ENCODE peak calls at places on chromosomes 6 and 20, in four cellular contexts. A is HepG2, G is GM12878, I is K562. N is an unnamed sample. For H3K4me1, the result is how much of the 10 kb centered on the place peaks cover.

GRCh38 chr6:161921602-161922400 is 647.9 kb upstream of the AGPAT4 start:
- DNase-seq in A (no peak), G (no peak), I (no peak), N (no peak)

GRCh38 chr6:21664263-21665081 is 70.9 kb downstream of the SOX4 start:
- DNase-seq in A (no peak), G (no peak), I (no peak), N (peak)

GRCh38 chr6:2524090-2524489 is 226.6 kb downstream of the MYLK4 start:
- DNase-seq in A (peak), G (no peak), I (peak), N (no peak)

GRCh38 chr20:17843246-17844132 is 125.1 kb downstream of the SNX5 start:
- DNase-seq in A (no peak), G (no peak), I (no peak), N (no peak)

GRCh38 chr6:88177961-88178464 is 11.9 kb upstream of the CNR1 start:
- DNase-seq in A (peak), G (peak), I (no peak), N (no peak)

GRCh38 chr6:47434372-47435253 is 43.0 kb upstream of the CD2AP start:
- DNase-seq in A (no peak), G (no peak), I (no peak), N (no peak)

GRCh38 chr6:129073651-129074419 is 190.9 kb downstream of the LAMA2 start:
- DNase-seq in A (no peak), G (no peak), I (no peak), N (no peak)

GRCh38 chr20:46230811-46231282 is 77.5 kb downstream of the CDH22 start:
- DNase-seq in A (peak), G (no peak), I (peak), N (no peak)

GRCh38 chr6:447381-448165 is 56.0 kb downstream of the IRF4 start:
- DNase-seq in A (no peak), G (no peak), I (no peak), N (no peak)

GRCh38 chr6:117613920-117614535 is 11.7 kb upstream of the GOPC start:
- DNase-seq in A (no peak), G (no peak), I (no peak), N (no peak)
- TF ChIP-seq MYC in A (no peak), G (no peak), I (no peak), N (no peak)

GRCh38 chr20:16608265-16608636 is 35.0 kb upstream of the KIF16B start:
- DNase-seq in A (no peak), G (no peak), I (no peak), N (no peak)

GRCh38 chr20:16606468-16606867 is 33.2 kb upstream of the KIF16B start:
- DNase-seq in A (no peak), G (no peak), I (no peak), N (no peak)

GRCh38 chr20:16609066-16609465 is 35.8 kb upstream of the KIF16B start:
- DNase-seq in A (no peak), G (no peak), I (no peak), N (no peak)

GRCh38 chr20:16611832-16612231 is 38.6 kb upstream of the KIF16B start:
- DNase-seq in A (no peak), G (no peak), I (no peak), N (no peak)

GRCh38 chr20:16607364-16608264 is 34.4 kb upstream of the KIF16B start:
- DNase-seq in A (peak), G (no peak), I (no peak), N (no peak)
- TF ChIP-seq JUNB in A (no peak), G (no peak), I (no peak), N (no peak)

GRCh38 chr6:3743541-3743940 is 8.0 kb downstream of the PXDC1 start:
- DNase-seq in A (no peak), G (no peak), I (no peak), N (no peak)
- H3K4me1 ChIP-seq in A (half or more), G (under half), I (under half), N (under half)

DNA sequence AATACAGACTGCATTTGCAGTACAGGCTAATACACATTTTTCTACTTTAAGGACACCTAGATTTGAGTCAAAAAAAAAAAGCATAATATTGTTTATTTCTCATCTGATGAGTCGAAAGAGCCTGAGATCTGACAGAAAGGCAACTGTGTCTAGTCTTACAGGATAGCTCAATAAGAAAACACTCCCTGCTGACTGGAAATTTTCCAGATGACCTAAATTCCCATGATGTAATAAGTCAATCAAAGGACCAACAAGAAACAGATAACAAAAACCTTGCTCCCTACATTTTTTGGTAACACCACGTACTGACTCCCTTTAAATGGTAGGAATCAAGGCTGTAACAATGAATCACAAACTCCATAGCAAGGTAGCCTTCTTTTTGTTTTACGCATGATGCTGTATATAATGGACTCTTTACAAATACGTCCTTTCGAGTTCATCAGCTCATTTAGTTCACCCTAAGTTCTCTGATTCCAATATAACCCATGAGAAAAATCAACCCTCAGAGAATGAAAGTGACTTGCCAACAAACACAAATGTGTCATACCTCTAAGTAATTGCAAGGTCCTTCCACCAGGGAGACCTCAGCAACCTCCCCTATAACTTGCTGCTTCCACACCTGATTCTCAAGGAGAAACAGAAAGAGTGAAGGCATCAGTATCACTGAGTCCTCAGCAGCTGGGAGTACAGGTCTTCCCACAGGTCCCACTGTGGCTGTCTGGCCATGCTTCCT is 12.1 kb downstream of the TBX18 start:
- DNase-seq in A (no peak), G (no peak), I (no peak), N (no peak)
- TF ChIP-seq MYC in A (no peak), G (no peak), I (no peak), N (no peak)

DNA sequence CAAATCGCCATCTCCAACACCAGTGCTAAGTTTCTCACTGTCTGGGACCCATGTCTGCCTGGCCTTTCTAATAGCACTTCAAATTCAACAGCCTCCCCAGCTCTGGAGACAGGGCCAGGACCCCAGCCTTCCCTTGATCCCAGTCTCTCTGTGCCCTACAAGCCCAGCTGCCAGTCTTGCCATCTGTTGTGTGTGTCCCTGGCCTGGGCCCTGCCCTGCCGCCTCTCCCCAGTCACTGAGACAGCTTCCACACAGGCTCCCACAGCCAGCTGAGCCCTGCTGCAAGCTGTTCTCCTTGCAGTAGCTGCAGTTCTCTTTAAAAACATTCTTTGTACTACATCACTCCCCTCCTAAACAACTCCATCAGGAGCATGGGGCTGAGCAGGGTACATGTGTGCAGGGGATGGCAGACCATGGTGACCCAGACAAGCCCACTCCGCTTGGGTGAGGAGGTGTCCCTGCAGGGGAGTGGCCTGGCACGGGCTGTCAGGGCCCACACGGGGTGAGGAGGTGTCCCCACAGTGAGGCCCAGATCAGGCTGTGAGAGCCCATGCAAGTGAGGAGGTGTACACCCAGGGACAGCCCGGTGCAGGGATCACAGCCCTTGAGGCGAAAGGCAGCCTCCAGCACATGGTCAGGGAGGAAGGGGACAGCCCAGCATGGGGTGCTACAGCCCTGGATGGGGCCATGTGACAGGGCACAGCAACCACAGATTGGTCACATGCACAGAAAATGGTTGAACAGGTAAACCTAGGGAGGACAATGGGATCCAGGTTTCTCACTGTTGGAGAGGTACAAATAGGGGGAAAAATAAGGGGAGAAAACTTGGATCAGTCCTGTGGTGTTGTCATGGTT is 16.2 kb downstream of the CST7 start:
- DNase-seq in A (no peak), G (no peak), I (no peak), N (no peak)
- TF ChIP-seq JUNB in A (no peak), G (no peak), I (no peak), N (no peak)

DNA sequence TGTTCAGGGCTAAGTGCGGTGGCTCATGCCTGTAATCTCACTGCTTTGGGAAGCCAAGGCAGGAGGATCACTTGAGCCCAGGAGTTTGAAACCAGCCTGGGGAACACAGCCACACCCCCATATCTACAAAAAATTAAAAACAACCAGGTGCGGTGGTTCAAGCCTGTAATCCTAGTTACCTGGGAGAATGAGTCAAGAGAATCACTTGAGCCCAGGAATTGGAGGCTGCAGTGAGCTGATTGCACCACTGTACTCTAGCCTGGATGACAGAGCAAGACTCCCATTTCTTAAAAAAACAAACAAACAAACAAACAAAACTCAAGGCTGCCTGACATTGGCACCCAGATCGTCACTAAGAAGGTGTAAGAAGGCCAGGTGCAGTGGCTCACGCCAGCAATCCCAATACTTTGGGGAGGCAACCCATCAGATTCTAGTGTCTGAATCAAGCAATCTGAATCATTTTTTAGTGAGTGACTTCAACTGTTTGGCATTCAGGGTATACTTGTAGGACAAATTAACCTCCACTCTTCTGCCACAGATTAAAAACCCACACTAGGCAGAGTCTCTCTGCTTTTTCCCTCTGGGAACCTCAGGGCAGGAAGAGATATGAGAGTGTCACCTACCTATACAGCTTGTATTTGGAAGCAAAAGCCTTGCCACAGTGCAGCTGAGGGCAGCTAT is 6.1 kb downstream of the PLAGL2 start:
- DNase-seq in A (no peak), G (no peak), I (no peak), N (no peak)
- H3K4me1 ChIP-seq in A (under half), G (under half), I (under half), N (under half)

DNA sequence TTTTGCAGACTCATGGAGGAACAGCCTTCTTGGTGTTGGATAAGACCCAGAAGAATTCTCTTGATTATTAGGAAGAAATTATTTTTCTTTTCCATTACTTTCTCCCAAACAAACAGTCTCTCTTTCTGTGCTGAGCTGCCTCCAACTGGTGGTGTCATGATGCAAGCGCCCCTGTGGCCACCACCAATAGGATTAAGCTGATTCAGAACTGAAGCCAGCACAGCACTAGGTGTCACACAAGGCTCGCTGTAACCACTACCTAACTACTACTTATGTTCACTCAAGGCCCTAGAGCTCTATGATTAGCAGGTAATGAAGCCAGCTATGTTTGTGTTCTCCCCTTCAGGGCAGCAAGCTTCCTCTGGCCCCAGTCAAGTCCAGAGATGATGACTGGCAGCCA is 123.4 kb downstream of the HTR1B start:
- DNase-seq in A (no peak), G (no peak), I (no peak), N (no peak)
- TF ChIP-seq MYC in A (no peak), G (no peak), I (no peak), N (no peak)

GRCh38 chr20:8994045-8994444 is 74.8 kb upstream of the PLCB4 start:
- DNase-seq in A (no peak), G (no peak), I (no peak), N (no peak)
- TF ChIP-seq JUNB in A (no peak), G (no peak), I (no peak), N (no peak)

N was measured in A549.